ENCODE peak calls at places on chromosome 10, in eight cellular contexts. T, B, S, U, M, O, I and J are unnamed samples.

GRCh38 chr10:102612964-102613275 is 31.4 kb upstream of the TRIM8 start:
- DNase-seq in T (peak; percentile 40), B (no peak), S (peak; percentile 28), U (no peak), M (no peak), O (no peak), I (peak; percentile 45), J (no peak)

GRCh38 chr10:107689318-107689717 is 524.8 kb upstream of the SORCS1 start:
- DNase-seq in T (no peak), B (no peak), S (no peak), U (no peak), M (no peak), O (no peak), I (no peak), J (no peak)

GRCh38 chr10:96765406-96766240 is 45.3 kb upstream of the PIK3AP1 start:
- DNase-seq in T (peak; percentile 72), B (peak; percentile 43), S (peak; percentile 53), U (peak; percentile 54), M (no peak), O (peak; percentile 35), I (peak; percentile 64), J (peak; percentile 78)

GRCh38 chr10:68334672-68335467 is 2.1 kb upstream of the PBLD start:
- DNase-seq in T (no peak), B (no peak), S (no peak), U (no peak), M (no peak), O (no peak), I (no peak), J (no peak)

GRCh38 chr10:13729959-13730358 is 143.2 kb downstream of the PRPF18 start:
- DNase-seq in T (no peak), B (no peak), S (no peak), U (no peak), M (no peak), O (no peak), I (no peak), J (no peak)

GRCh38 chr10:29646238-29646902 is 11.6 kb upstream of the SVIL start:
- DNase-seq in T (no peak), B (peak; percentile 30), S (no peak), U (no peak), M (no peak), O (peak; percentile 100), I (no peak), J (peak; percentile 59)

GRCh38 chr10:5507649-5508131 is 8.3 kb upstream of the CALML5 start:
- DNase-seq in T (no peak), B (no peak), S (no peak), U (no peak), M (no peak), O (no peak), I (no peak), J (no peak)

GRCh38 chr10:35271086-35271834 is 65.0 kb upstream of the CCNY start:
- DNase-seq in T (no peak), B (no peak), S (no peak), U (peak; percentile 14), M (peak; percentile 71), O (no peak), I (no peak), J (no peak)

GRCh38 chr10:125284875-125285597 is 124.7 kb upstream of the CTBP2 start:
- DNase-seq in T (no peak), B (peak; percentile 0), S (no peak), U (peak; percentile 14), M (no peak), O (no peak), I (no peak), J (no peak)

GRCh38 chr10:62779487-62780248 is 24.9 kb upstream of the ADO start:
- DNase-seq in T (peak; percentile 67), B (no peak), S (peak; percentile 64), U (no peak), M (no peak), O (no peak), I (peak; percentile 84), J (peak; percentile 5)